ENCODE peak calls at places on chromosome 3, in six cellular contexts. One of them, this sample, is unnamed.

GRCh38 chr3:125120370-125121122 is 64.7 kb upstream of the HEG1 start:
- DNase-seq in IMR-90: no peak
- DNase-seq in endothelial cell of umbilical vein: no peak
- DNase-seq in right atrium auricular region: no peak
- DNase-seq in adrenal gland: no peak
- DNase-seq in Peyer's patch: no peak
- DNase-seq in this sample: peak; percentile 54

GRCh38 chr3:59271971-59272370 is 222.1 kb upstream of the CFAP20DC start:
- DNase-seq in Peyer's patch: no peak
- DNase-seq in adrenal gland: no peak
- DNase-seq in endothelial cell of umbilical vein: no peak
- DNase-seq in right atrium auricular region: no peak
- DNase-seq in IMR-90: no peak
- DNase-seq in this sample: no peak

GRCh38 chr3:114848087-114848486 is 299.0 kb downstream of the ZBTB20 start:
- DNase-seq in IMR-90: no peak
- DNase-seq in adrenal gland: no peak
- DNase-seq in endothelial cell of umbilical vein: peak; percentile 5
- DNase-seq in Peyer's patch: no peak
- DNase-seq in right atrium auricular region: no peak
- DNase-seq in this sample: no peak

GRCh38 chr3:136690611-136691010 is 61.6 kb downstream of the STAG1 start:
- DNase-seq in Peyer's patch: no peak
- DNase-seq in endothelial cell of umbilical vein: no peak
- DNase-seq in right atrium auricular region: no peak
- DNase-seq in adrenal gland: no peak
- DNase-seq in IMR-90: no peak
- DNase-seq in this sample: no peak

GRCh38 chr3:129119365-129120100 is 2.1 kb downstream of the RAB43 start:
- DNase-seq in IMR-90: no peak
- DNase-seq in adrenal gland: peak; percentile 47
- DNase-seq in endothelial cell of umbilical vein: peak; percentile 31
- DNase-seq in right atrium auricular region: no peak
- DNase-seq in Peyer's patch: peak; percentile 44
- DNase-seq in this sample: no peak

GRCh38 chr3:14798231-14798630 is 20.5 kb upstream of the FGD5 start:
- DNase-seq in Peyer's patch: no peak
- DNase-seq in IMR-90: no peak
- DNase-seq in right atrium auricular region: no peak
- DNase-seq in endothelial cell of umbilical vein: no peak
- DNase-seq in adrenal gland: no peak
- DNase-seq in this sample: no peak

GRCh38 chr3:42682301-42683070 is 2.9 kb upstream of the KLHL40 start:
- DNase-seq in endothelial cell of umbilical vein: no peak
- DNase-seq in right atrium auricular region: no peak
- DNase-seq in IMR-90: no peak
- DNase-seq in adrenal gland: no peak
- DNase-seq in Peyer's patch: no peak
- DNase-seq in this sample: no peak

GRCh38 chr3:4805662-4806061 is 173.6 kb upstream of the BHLHE40 start:
- DNase-seq in adrenal gland: no peak
- DNase-seq in right atrium auricular region: no peak
- DNase-seq in endothelial cell of umbilical vein: no peak
- DNase-seq in Peyer's patch: no peak
- DNase-seq in IMR-90: no peak
- DNase-seq in this sample: no peak

GRCh38 chr3:159807137-159808028 is 181.3 kb upstream of the IL12A start:
- DNase-seq in right atrium auricular region: no peak
- DNase-seq in Peyer's patch: no peak
- DNase-seq in endothelial cell of umbilical vein: no peak
- DNase-seq in IMR-90: no peak
- DNase-seq in adrenal gland: no peak
- DNase-seq in this sample: no peak
- TF ChIP-seq CTCF in right atrium auricular region: no peak
- TF ChIP-seq CTCF in Peyer's patch: no peak
- TF ChIP-seq CTCF in endothelial cell of umbilical vein: no peak
- TF ChIP-seq CTCF in IMR-90: no peak
- TF ChIP-seq CTCF in adrenal gland: no peak
- TF ChIP-seq CTCF in this sample: no peak

GRCh38 chr3:29280675-29281264 is at the start of gene RBMS3:
- DNase-seq in IMR-90: peak; percentile 97
- DNase-seq in Peyer's patch: peak; percentile 22
- DNase-seq in adrenal gland: peak; percentile 92
- DNase-seq in endothelial cell of umbilical vein: peak; percentile 95
- DNase-seq in right atrium auricular region: peak; percentile 94
- DNase-seq in this sample: peak; percentile 98

GRCh38 chr3:29277249-29277648 is 3.6 kb upstream of the RBMS3 start:
- DNase-seq in IMR-90: no peak
- DNase-seq in endothelial cell of umbilical vein: no peak
- DNase-seq in right atrium auricular region: no peak
- DNase-seq in Peyer's patch: no peak
- DNase-seq in adrenal gland: no peak
- DNase-seq in this sample: no peak

GRCh38 chr3:29279830-29280229 is 1.0 kb upstream of the RBMS3 start:
- DNase-seq in adrenal gland: peak; percentile 24
- DNase-seq in endothelial cell of umbilical vein: peak; percentile 26
- DNase-seq in Peyer's patch: no peak
- DNase-seq in right atrium auricular region: no peak
- DNase-seq in IMR-90: peak; percentile 43
- DNase-seq in this sample: peak; percentile 38

GRCh38 chr3:29281265-29282228 is 676 bp downstream of the RBMS3 start:
- DNase-seq in right atrium auricular region: no peak
- DNase-seq in IMR-90: peak; percentile 59
- DNase-seq in adrenal gland: peak; percentile 22
- DNase-seq in Peyer's patch: no peak
- DNase-seq in endothelial cell of umbilical vein: peak; percentile 72
- DNase-seq in this sample: peak; percentile 45

GRCh38 chr3:29279276-29279675 is 1.6 kb upstream of the RBMS3 start:
- DNase-seq in right atrium auricular region: no peak
- DNase-seq in IMR-90: no peak
- DNase-seq in endothelial cell of umbilical vein: no peak
- DNase-seq in adrenal gland: no peak
- DNase-seq in Peyer's patch: no peak
- DNase-seq in this sample: no peak
- H3K4me3 ChIP-seq in right atrium auricular region: peak overlapping the region; percentile 62
- H3K4me3 ChIP-seq in IMR-90: no peak overlapping the region
- H3K4me3 ChIP-seq in endothelial cell of umbilical vein: peak overlapping the region; percentile 94
- H3K4me3 ChIP-seq in adrenal gland: no peak overlapping the region
- H3K4me3 ChIP-seq in Peyer's patch: no peak overlapping the region
- H3K4me3 ChIP-seq in this sample: peak overlapping the region; percentile 89

DNA sequence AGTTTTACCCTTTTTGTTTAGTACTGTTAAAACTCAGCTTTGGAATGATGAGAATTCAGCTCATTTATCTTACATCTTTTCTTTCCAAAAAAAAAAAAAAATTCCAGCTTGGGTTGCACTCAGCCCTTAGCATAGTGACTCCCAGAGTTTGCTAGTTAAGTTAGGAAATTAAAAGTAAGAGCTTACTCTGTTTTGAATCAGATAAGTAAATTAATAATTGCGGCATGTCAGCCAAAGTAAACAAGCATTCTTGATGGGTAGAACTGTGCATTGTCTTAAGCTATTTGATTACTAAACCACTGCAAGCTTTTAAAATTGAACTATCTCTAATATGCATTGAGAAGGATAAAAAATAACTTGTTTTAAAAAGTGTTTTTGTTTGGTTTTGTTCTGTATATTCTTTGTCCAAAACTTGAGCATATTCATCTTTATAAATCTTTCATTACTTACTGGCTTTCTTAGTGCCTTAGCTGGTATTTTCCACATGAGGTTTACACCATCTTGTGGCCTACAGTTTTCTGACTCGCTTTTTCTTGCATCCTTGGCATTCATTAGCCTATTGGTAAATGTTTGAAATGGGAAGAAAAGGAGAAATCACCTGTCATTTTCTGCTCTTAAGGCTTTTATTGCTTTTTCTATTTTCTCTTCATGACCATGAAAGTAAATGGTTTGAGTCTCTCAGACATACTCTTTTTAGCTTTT is 107.6 kb downstream of the FILIP1L start:
- DNase-seq in adrenal gland: no peak
- DNase-seq in Peyer's patch: no peak
- DNase-seq in right atrium auricular region: no peak
- DNase-seq in endothelial cell of umbilical vein: peak; percentile 72
- DNase-seq in IMR-90: peak; percentile 60
- DNase-seq in this sample: peak; percentile 71
- TF ChIP-seq CTCF in adrenal gland: no peak
- TF ChIP-seq CTCF in Peyer's patch: no peak
- TF ChIP-seq CTCF in right atrium auricular region: no peak
- TF ChIP-seq CTCF in endothelial cell of umbilical vein: no peak
- TF ChIP-seq CTCF in IMR-90: peak; percentile 36
- TF ChIP-seq CTCF in this sample: peak; percentile 37

GRCh38 chr3:46892285-46893145 is 15.0 kb downstream of the PTH1R start:
- DNase-seq in adrenal gland: peak; percentile 81
- DNase-seq in endothelial cell of umbilical vein: peak; percentile 74
- DNase-seq in IMR-90: peak; percentile 33
- DNase-seq in Peyer's patch: no peak
- DNase-seq in right atrium auricular region: peak; percentile 83
- DNase-seq in this sample: peak; percentile 58
- H3K4me3 ChIP-seq in adrenal gland: no peak overlapping the region
- H3K4me3 ChIP-seq in endothelial cell of umbilical vein: no peak overlapping the region
- H3K4me3 ChIP-seq in IMR-90: peak overlapping the region; percentile 36
- H3K4me3 ChIP-seq in Peyer's patch: peak overlapping the region; percentile 43
- H3K4me3 ChIP-seq in right atrium auricular region: peak overlapping the region; percentile 50
- H3K4me3 ChIP-seq in this sample: peak overlapping the region; percentile 49

GRCh38 chr3:194485876-194486539 is 794 bp downstream of the ATP13A3 start:
- DNase-seq in IMR-90: peak; percentile 31
- DNase-seq in right atrium auricular region: peak; percentile 59
- DNase-seq in endothelial cell of umbilical vein: peak; percentile 46
- DNase-seq in Peyer's patch: peak; percentile 56
- DNase-seq in adrenal gland: peak; percentile 40
- DNase-seq in this sample: no peak
- TF ChIP-seq CTCF in IMR-90: peak; percentile 30
- TF ChIP-seq CTCF in right atrium auricular region: no peak
- TF ChIP-seq CTCF in endothelial cell of umbilical vein: peak; percentile 64
- TF ChIP-seq CTCF in Peyer's patch: peak; percentile 19
- TF ChIP-seq CTCF in adrenal gland: no peak
- TF ChIP-seq CTCF in this sample: peak; percentile 35

GRCh38 chr3:30640856-30641255 is 34.5 kb downstream of the TGFBR2 start:
- DNase-seq in IMR-90: no peak
- DNase-seq in Peyer's patch: no peak
- DNase-seq in adrenal gland: no peak
- DNase-seq in right atrium auricular region: no peak
- DNase-seq in endothelial cell of umbilical vein: no peak
- DNase-seq in this sample: no peak
- H3K4me3 ChIP-seq in IMR-90: no peak overlapping the region
- H3K4me3 ChIP-seq in Peyer's patch: no peak overlapping the region
- H3K4me3 ChIP-seq in adrenal gland: no peak overlapping the region
- H3K4me3 ChIP-seq in right atrium auricular region: no peak overlapping the region
- H3K4me3 ChIP-seq in endothelial cell of umbilical vein: no peak overlapping the region
- H3K4me3 ChIP-seq in this sample: no peak overlapping the region